ENCODE peak calls at places on chromosomes 13 and 19, in ten cellular contexts. T is CD4-positive, alpha-beta T cell; W is NB4; X is GM03348; Y is dorsolateral prefrontal cortex; B is T-helper 17 cell; U is T1000; I is activated CD8-positive, alpha-beta memory T cell treated with anti-CD3 and anti-CD28 coated beads for 1 hour; J is foreskin fibroblast; D is WTC11. O is an unnamed sample.
A peak's percentile ranks its signal among the peaks of the same experiment; 100 is the strongest.

GRCh38 chr13:103291226-103291625 is 225.0 kb upstream of the SLC10A2 start:
- DNase-seq in T (no peak), D (no peak), X (no peak), I (no peak), J (no peak), B (no peak), Y (no peak), W (no peak), U (no peak), O (no peak)

GRCh38 chr13:26628706-26629105 is 71.2 kb downstream of the WASF3 start:
- DNase-seq in U (no peak), J (no peak), B (no peak), Y (no peak), W (peak; percentile 40), I (no peak), X (peak; percentile 41), T (no peak), D (peak; percentile 22), O (no peak)

GRCh38 chr13:69010789-69011188 is 1096.8 kb upstream of the ATXN8OS start:
- DNase-seq in J (no peak), Y (no peak), W (no peak), U (no peak), B (no peak), T (no peak), X (no peak), D (no peak), I (no peak), O (no peak)

GRCh38 chr13:22144806-22145205 is 473.9 kb downstream of the FGF9 start:
- DNase-seq in I (no peak), D (no peak), X (no peak), U (no peak), J (no peak), T (no peak), B (no peak), W (no peak), Y (no peak), O (no peak)

GRCh38 chr19:27580906-27581305 is 1632.0 kb downstream of the UQCRFS1 start:
- DNase-seq in Y (no peak), U (no peak), T (no peak), J (no peak), B (no peak), D (no peak), W (no peak), X (no peak), I (no peak), O (no peak)

GRCh38 chr13:89153941-89154340 is 1482.8 kb downstream of the SLITRK5 start:
- DNase-seq in X (no peak), T (no peak), J (no peak), Y (no peak), B (no peak), W (no peak), U (no peak), I (no peak), D (no peak), O (no peak)

GRCh38 chr13:27425918-27426630 is 1.7 kb downstream of the GTF3A start:
- DNase-seq in I (no peak), Y (peak; percentile 37), U (peak; percentile 25), W (peak; percentile 97), B (peak; percentile 53), X (peak; percentile 84), J (peak; percentile 70), D (peak; percentile 29), T (peak; percentile 65), O (peak; percentile 69)

GRCh38 chr13:44271031-44271433 is 102.6 kb upstream of the SERP2 start:
- DNase-seq in U (peak; percentile 17), D (no peak), T (no peak), W (no peak), B (no peak), J (peak; percentile 39), I (no peak), Y (no peak), X (no peak), O (no peak)

GRCh38 chr13:107721436-107721835 is 493.9 kb downstream of the LIG4 start:
- DNase-seq in B (no peak), T (no peak), U (no peak), Y (no peak), J (no peak), W (no peak), D (no peak), I (no peak), X (no peak), O (no peak)

GRCh38 chr19:6047741-6048231 is 62.5 kb downstream of the RFX2 start:
- DNase-seq in J (no peak), B (no peak), X (peak; percentile 47), U (no peak), T (no peak), W (peak; percentile 47), D (peak; percentile 77), Y (no peak), I (no peak), O (no peak)

GRCh38 chr13:101127741-101128353 is 288.5 kb downstream of the NALCN start:
- DNase-seq in J (no peak), U (no peak), W (peak; percentile 48), T (no peak), X (peak; percentile 73), B (no peak), I (no peak), D (no peak), Y (no peak), O (no peak)

GRCh38 chr19:38304866-38305429 is 897 bp downstream of the C19orf33 start:
- DNase-seq in T (no peak), I (no peak), B (no peak), D (peak; percentile 90), U (no peak), X (no peak), J (no peak), Y (no peak), W (no peak), O (no peak)

GRCh38 chr13:58792854-58793253 is 1161.3 kb downstream of the PCDH17 start:
- DNase-seq in T (no peak), I (no peak), X (no peak), W (no peak), J (no peak), Y (no peak), B (no peak), D (no peak), U (no peak), O (no peak)

GRCh38 chr13:65638572-65639168 is 1591.5 kb downstream of the PCDH9 start:
- DNase-seq in Y (no peak), B (no peak), J (peak; percentile 35), X (peak; percentile 39), W (peak; percentile 58), I (no peak), T (no peak), U (no peak), D (no peak), O (no peak)

GRCh38 chr13:50127726-50128291 is 112.6 kb downstream of the KCNRG start:
- DNase-seq in W (no peak), J (no peak), B (no peak), X (no peak), Y (no peak), U (no peak), D (peak; percentile 44), T (no peak), I (no peak), O (no peak)

GRCh38 chr13:101785858-101786257 is 333.4 kb downstream of the ITGBL1 start:
- DNase-seq in J (peak; percentile 16), U (no peak), W (peak; percentile 36), B (no peak), Y (no peak), T (no peak), X (no peak), I (no peak), D (peak; percentile 58), O (no peak)

GRCh38 chr13:110713981-110714797 is 689 bp downstream of the ING1 start:
- DNase-seq in X (peak; percentile 33), D (peak; percentile 43), W (peak; percentile 79), U (no peak), T (peak; percentile 64), B (peak; percentile 62), Y (peak; percentile 59), J (peak; percentile 23), I (no peak), O (peak; percentile 63)

GRCh38 chr19:10769533-10770491 is 51.9 kb downstream of the DNM2 start:
- DNase-seq in T (no peak), U (no peak), I (no peak), W (peak; percentile 37), Y (peak; percentile 61), X (peak; percentile 29), D (no peak), B (no peak), J (peak; percentile 21), O (no peak)